ENCODE peak calls at places on chromosomes 1 and 21, in eight cellular contexts. One of them, this sample, is unnamed.

GRCh38 chr21:37863842-37864241 is 52.4 kb downstream of the KCNJ6 start:
- DNase-seq in pancreas: no peak
- DNase-seq in prostate gland: no peak
- DNase-seq in mucosa of descending colon: no peak
- DNase-seq in GM12865: peak; percentile 40
- DNase-seq in upper lobe of right lung: no peak
- DNase-seq in H9: no peak
- DNase-seq in choroid plexus epithelial cell: peak; percentile 91
- DNase-seq in this sample: no peak

GRCh38 chr1:172203135-172203823 is 217.2 kb upstream of the C1orf105 start:
- DNase-seq in H9: no peak
- DNase-seq in mucosa of descending colon: no peak
- DNase-seq in GM12865: no peak
- DNase-seq in upper lobe of right lung: no peak
- DNase-seq in pancreas: no peak
- DNase-seq in prostate gland: no peak
- DNase-seq in choroid plexus epithelial cell: peak; percentile 77
- DNase-seq in this sample: no peak

GRCh38 chr1:44549491-44549890 is 124.8 kb downstream of the TMEM53 start:
- DNase-seq in mucosa of descending colon: no peak
- DNase-seq in pancreas: no peak
- DNase-seq in H9: no peak
- DNase-seq in prostate gland: no peak
- DNase-seq in choroid plexus epithelial cell: no peak
- DNase-seq in upper lobe of right lung: no peak
- DNase-seq in GM12865: no peak
- DNase-seq in this sample: no peak

GRCh38 chr21:36022704-36023103 is 37.6 kb downstream of the SETD4 start:
- DNase-seq in GM12865: no peak
- DNase-seq in H9: no peak
- DNase-seq in mucosa of descending colon: no peak
- DNase-seq in pancreas: no peak
- DNase-seq in choroid plexus epithelial cell: no peak
- DNase-seq in prostate gland: no peak
- DNase-seq in upper lobe of right lung: no peak
- DNase-seq in this sample: no peak

GRCh38 chr1:226549937-226550670 is 1.5 kb downstream of the STUM start:
- DNase-seq in pancreas: peak; percentile 78
- DNase-seq in mucosa of descending colon: peak; percentile 58
- DNase-seq in prostate gland: peak; percentile 21
- DNase-seq in GM12865: peak; percentile 35
- DNase-seq in upper lobe of right lung: no peak
- DNase-seq in choroid plexus epithelial cell: no peak
- DNase-seq in H9: peak; percentile 64
- DNase-seq in this sample: no peak

GRCh38 chr1:84996846-84997666 is at the start of gene MCOLN2:
- DNase-seq in H9: peak; percentile 65
- DNase-seq in choroid plexus epithelial cell: peak; percentile 11
- DNase-seq in upper lobe of right lung: peak; percentile 74
- DNase-seq in pancreas: peak; percentile 82
- DNase-seq in mucosa of descending colon: peak; percentile 71
- DNase-seq in GM12865: peak; percentile 77
- DNase-seq in prostate gland: no peak
- DNase-seq in this sample: peak; percentile 62

GRCh38 chr1:200217703-200218102 is 190.2 kb downstream of the NR5A2 start:
- DNase-seq in mucosa of descending colon: peak; percentile 48
- DNase-seq in GM12865: peak; percentile 64
- DNase-seq in upper lobe of right lung: no peak
- DNase-seq in prostate gland: peak; percentile 8
- DNase-seq in pancreas: no peak
- DNase-seq in choroid plexus epithelial cell: no peak
- DNase-seq in H9: no peak
- DNase-seq in this sample: no peak

GRCh38 chr1:45335732-45336365 is 4.1 kb upstream of the TOE1 start:
- DNase-seq in prostate gland: no peak
- DNase-seq in mucosa of descending colon: no peak
- DNase-seq in GM12865: no peak
- DNase-seq in upper lobe of right lung: no peak
- DNase-seq in choroid plexus epithelial cell: no peak
- DNase-seq in pancreas: no peak
- DNase-seq in H9: no peak
- DNase-seq in this sample: no peak

GRCh38 chr1:183543619-183544204 is 46.5 kb downstream of the NCF2 start:
- DNase-seq in pancreas: no peak
- DNase-seq in upper lobe of right lung: no peak
- DNase-seq in H9: no peak
- DNase-seq in prostate gland: peak; percentile 24
- DNase-seq in mucosa of descending colon: peak; percentile 59
- DNase-seq in choroid plexus epithelial cell: peak; percentile 87
- DNase-seq in GM12865: peak; percentile 56
- DNase-seq in this sample: no peak

GRCh38 chr1:10980094-10980577 is 32.3 kb upstream of the TARDBP start:
- DNase-seq in mucosa of descending colon: peak; percentile 76
- DNase-seq in GM12865: no peak
- DNase-seq in H9: peak; percentile 97
- DNase-seq in choroid plexus epithelial cell: peak; percentile 72
- DNase-seq in pancreas: peak; percentile 85
- DNase-seq in prostate gland: peak; percentile 84
- DNase-seq in upper lobe of right lung: peak; percentile 88
- DNase-seq in this sample: no peak

GRCh38 chr1:211731456-211732275 is 56.2 kb upstream of the NEK2 start:
- DNase-seq in mucosa of descending colon: no peak
- DNase-seq in pancreas: no peak
- DNase-seq in upper lobe of right lung: no peak
- DNase-seq in choroid plexus epithelial cell: no peak
- DNase-seq in GM12865: no peak
- DNase-seq in H9: no peak
- DNase-seq in prostate gland: no peak
- DNase-seq in this sample: no peak

GRCh38 chr1:155309423-155310021 is 856 bp downstream of the FDPS start:
- DNase-seq in GM12865: no peak
- DNase-seq in choroid plexus epithelial cell: no peak
- DNase-seq in upper lobe of right lung: peak; percentile 80
- DNase-seq in pancreas: peak; percentile 84
- DNase-seq in mucosa of descending colon: peak; percentile 51
- DNase-seq in prostate gland: peak; percentile 27
- DNase-seq in H9: no peak
- DNase-seq in this sample: no peak

GRCh38 chr1:155305881-155306391 is 2.7 kb upstream of the FDPS start:
- DNase-seq in prostate gland: no peak
- DNase-seq in GM12865: no peak
- DNase-seq in mucosa of descending colon: no peak
- DNase-seq in pancreas: no peak
- DNase-seq in choroid plexus epithelial cell: no peak
- DNase-seq in H9: no peak
- DNase-seq in upper lobe of right lung: no peak
- DNase-seq in this sample: no peak

GRCh38 chr1:155308493-155309422 is at the start of gene FDPS:
- DNase-seq in pancreas: peak; percentile 95
- DNase-seq in mucosa of descending colon: peak; percentile 98
- DNase-seq in prostate gland: peak; percentile 99
- DNase-seq in H9: peak; percentile 99
- DNase-seq in choroid plexus epithelial cell: peak; percentile 100
- DNase-seq in GM12865: peak; percentile 100
- DNase-seq in upper lobe of right lung: peak; percentile 99
- DNase-seq in this sample: peak; percentile 96

GRCh38 chr1:155304558-155305063 is 3.4 kb upstream of the PKLR start:
- DNase-seq in upper lobe of right lung: no peak
- DNase-seq in prostate gland: no peak
- DNase-seq in pancreas: no peak
- DNase-seq in GM12865: no peak
- DNase-seq in choroid plexus epithelial cell: no peak
- DNase-seq in H9: no peak
- DNase-seq in mucosa of descending colon: no peak
- DNase-seq in this sample: no peak

GRCh38 chr1:155307247-155307740 is 1.4 kb upstream of the FDPS start:
- DNase-seq in pancreas: no peak
- DNase-seq in mucosa of descending colon: no peak
- DNase-seq in H9: peak; percentile 61
- DNase-seq in GM12865: peak; percentile 72
- DNase-seq in prostate gland: no peak
- DNase-seq in choroid plexus epithelial cell: peak; percentile 59
- DNase-seq in upper lobe of right lung: no peak
- DNase-seq in this sample: no peak
- TF ChIP-seq CTCF in pancreas: no peak
- TF ChIP-seq CTCF in mucosa of descending colon: no peak
- TF ChIP-seq CTCF in H9: peak; percentile 76
- TF ChIP-seq CTCF in GM12865: peak; percentile 40
- TF ChIP-seq CTCF in prostate gland: no peak
- TF ChIP-seq CTCF in choroid plexus epithelial cell: peak; percentile 37
- TF ChIP-seq CTCF in upper lobe of right lung: peak; percentile 32
- TF ChIP-seq CTCF in this sample: peak; percentile 43

GRCh38 chr1:55425310-55425930 is 210.3 kb upstream of the USP24 start:
- DNase-seq in prostate gland: no peak
- DNase-seq in H9: no peak
- DNase-seq in pancreas: no peak
- DNase-seq in choroid plexus epithelial cell: no peak
- DNase-seq in upper lobe of right lung: no peak
- DNase-seq in GM12865: no peak
- DNase-seq in mucosa of descending colon: no peak
- DNase-seq in this sample: no peak
- TF ChIP-seq CTCF in prostate gland: no peak
- TF ChIP-seq CTCF in H9: peak; percentile 37
- TF ChIP-seq CTCF in pancreas: no peak
- TF ChIP-seq CTCF in choroid plexus epithelial cell: peak; percentile 22
- TF ChIP-seq CTCF in upper lobe of right lung: no peak
- TF ChIP-seq CTCF in GM12865: no peak
- TF ChIP-seq CTCF in mucosa of descending colon: no peak
- TF ChIP-seq CTCF in this sample: no peak

DNA sequence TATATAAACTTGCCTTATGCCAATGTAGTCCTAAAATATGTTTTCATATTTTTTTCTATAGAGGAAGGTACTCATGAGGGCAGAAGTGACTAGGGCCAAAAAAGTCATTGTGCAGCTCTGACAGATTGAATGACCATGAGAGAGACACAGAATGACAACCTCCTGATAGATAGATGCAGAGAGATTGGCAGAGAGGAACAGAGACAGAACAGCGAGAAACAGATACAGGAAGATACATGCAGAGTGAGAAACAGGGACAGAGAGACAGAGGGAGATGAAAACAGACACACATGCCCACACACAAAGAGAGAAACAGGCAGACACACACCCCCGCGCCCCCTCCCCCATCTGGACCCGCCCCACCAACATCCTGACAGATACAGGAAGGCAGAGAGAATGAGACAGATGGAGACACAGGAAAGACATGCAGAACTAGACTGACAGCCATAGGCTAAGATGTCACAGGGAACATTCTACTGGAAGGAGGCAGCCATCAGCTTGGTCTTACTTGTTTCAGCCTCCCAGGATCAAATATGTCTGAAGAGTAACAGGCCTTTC is 211.1 kb downstream of the ST6GALNAC3 start:
- DNase-seq in GM12865: no peak
- DNase-seq in prostate gland: no peak
- DNase-seq in choroid plexus epithelial cell: no peak
- DNase-seq in pancreas: no peak
- DNase-seq in upper lobe of right lung: no peak
- DNase-seq in mucosa of descending colon: no peak
- DNase-seq in H9: no peak
- DNase-seq in this sample: no peak
- TF ChIP-seq CTCF in GM12865: no peak
- TF ChIP-seq CTCF in prostate gland: no peak
- TF ChIP-seq CTCF in choroid plexus epithelial cell: no peak
- TF ChIP-seq CTCF in pancreas: no peak
- TF ChIP-seq CTCF in upper lobe of right lung: no peak
- TF ChIP-seq CTCF in mucosa of descending colon: no peak
- TF ChIP-seq CTCF in H9: no peak
- TF ChIP-seq CTCF in this sample: no peak

GRCh38 chr21:24894324-24894723 is 713.0 kb downstream of the MRPL39 start:
- DNase-seq in H9: no peak
- DNase-seq in choroid plexus epithelial cell: no peak
- DNase-seq in mucosa of descending colon: no peak
- DNase-seq in prostate gland: no peak
- DNase-seq in GM12865: no peak
- DNase-seq in upper lobe of right lung: no peak
- DNase-seq in pancreas: no peak
- DNase-seq in this sample: no peak
- TF ChIP-seq CTCF in H9: no peak
- TF ChIP-seq CTCF in choroid plexus epithelial cell: no peak
- TF ChIP-seq CTCF in mucosa of descending colon: no peak
- TF ChIP-seq CTCF in prostate gland: no peak
- TF ChIP-seq CTCF in GM12865: no peak
- TF ChIP-seq CTCF in upper lobe of right lung: no peak
- TF ChIP-seq CTCF in pancreas: no peak
- TF ChIP-seq CTCF in this sample: no peak

GRCh38 chr1:39157304-39157703 is 47.2 kb upstream of the MACF1 start:
- DNase-seq in prostate gland: no peak
- DNase-seq in mucosa of descending colon: no peak
- DNase-seq in H9: no peak
- DNase-seq in GM12865: no peak
- DNase-seq in pancreas: no peak
- DNase-seq in upper lobe of right lung: no peak
- DNase-seq in choroid plexus epithelial cell: no peak
- DNase-seq in this sample: no peak

GRCh38 chr1:39159224-39160036 is 45.1 kb upstream of the MACF1 start:
- DNase-seq in pancreas: no peak
- DNase-seq in choroid plexus epithelial cell: peak; percentile 51
- DNase-seq in mucosa of descending colon: peak; percentile 48
- DNase-seq in GM12865: no peak
- DNase-seq in H9: peak; percentile 64
- DNase-seq in upper lobe of right lung: no peak
- DNase-seq in prostate gland: peak; percentile 47
- DNase-seq in this sample: no peak

GRCh38 chr1:39158330-39159086 is 46.0 kb upstream of the MACF1 start:
- DNase-seq in choroid plexus epithelial cell: peak; percentile 88
- DNase-seq in H9: peak; percentile 84
- DNase-seq in pancreas: peak; percentile 65
- DNase-seq in prostate gland: peak; percentile 62
- DNase-seq in upper lobe of right lung: no peak
- DNase-seq in GM12865: peak; percentile 7
- DNase-seq in mucosa of descending colon: peak; percentile 95
- DNase-seq in this sample: no peak

GRCh38 chr1:39163469-39163868 is 41.0 kb upstream of the MACF1 start:
- DNase-seq in choroid plexus epithelial cell: no peak
- DNase-seq in mucosa of descending colon: no peak
- DNase-seq in upper lobe of right lung: no peak
- DNase-seq in pancreas: no peak
- DNase-seq in H9: no peak
- DNase-seq in prostate gland: no peak
- DNase-seq in GM12865: no peak
- DNase-seq in this sample: no peak

DNA sequence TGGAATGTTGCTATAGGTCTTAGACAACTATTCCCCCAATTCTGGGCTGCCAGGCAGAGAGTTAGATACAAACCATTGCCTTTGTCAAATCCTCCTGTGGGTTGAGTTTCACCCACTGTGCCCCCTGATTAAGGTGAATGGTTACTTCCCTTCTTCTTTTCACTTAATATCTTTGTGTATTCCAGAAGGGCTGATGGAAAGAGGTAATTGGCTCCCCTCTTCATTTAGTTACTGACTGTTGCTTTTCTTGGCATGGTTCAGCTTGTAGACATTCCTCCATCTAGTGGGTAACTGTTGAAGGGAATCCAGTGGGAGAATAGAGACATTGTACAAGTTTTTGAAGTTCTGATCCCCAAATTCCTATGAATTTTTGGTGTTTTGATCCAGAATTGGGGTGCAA is 43.8 kb upstream of the MACF1 start:
- DNase-seq in prostate gland: no peak
- DNase-seq in choroid plexus epithelial cell: peak; percentile 52
- DNase-seq in pancreas: no peak
- DNase-seq in upper lobe of right lung: no peak
- DNase-seq in H9: no peak
- DNase-seq in mucosa of descending colon: no peak
- DNase-seq in GM12865: no peak
- DNase-seq in this sample: no peak
- TF ChIP-seq CTCF in prostate gland: no peak
- TF ChIP-seq CTCF in choroid plexus epithelial cell: peak; percentile 36
- TF ChIP-seq CTCF in pancreas: no peak
- TF ChIP-seq CTCF in upper lobe of right lung: peak; percentile 24
- TF ChIP-seq CTCF in H9: no peak
- TF ChIP-seq CTCF in mucosa of descending colon: no peak
- TF ChIP-seq CTCF in GM12865: no peak
- TF ChIP-seq CTCF in this sample: no peak